ENCODE peak calls at places on chromosomes 11 and 22, in eight cellular contexts. One of them, this sample, is unnamed.

GRCh38 chr11:102608699-102609098 is 16.4 kb downstream of the MMP20 start:
- DNase-seq in aorta: no peak
- DNase-seq in AG08395: no peak
- DNase-seq in pons: no peak
- DNase-seq in left cardiac atrium: no peak
- DNase-seq in adipocyte: no peak
- DNase-seq in activated T-cell treated with anti-CD3 and anti-CD28 coated beads for 24 hours: no peak
- DNase-seq in stimulated activated CD8-positive, alpha-beta memory T cell treated with anti-CD3 and anti-CD28 coated beads, Interleukin-7, amount 100 ng/mL, for 48 hours: no peak
- DNase-seq in this sample: no peak

GRCh38 chr22:33568934-33569496 is 351.3 kb downstream of the LARGE1 start:
- DNase-seq in left cardiac atrium: no peak
- DNase-seq in pons: no peak
- DNase-seq in AG08395: no peak
- DNase-seq in activated T-cell treated with anti-CD3 and anti-CD28 coated beads for 24 hours: no peak
- DNase-seq in stimulated activated CD8-positive, alpha-beta memory T cell treated with anti-CD3 and anti-CD28 coated beads, Interleukin-7, amount 100 ng/mL, for 48 hours: no peak
- DNase-seq in aorta: no peak
- DNase-seq in adipocyte: no peak
- DNase-seq in this sample: no peak

GRCh38 chr22:40348025-40348658 is 1.8 kb downstream of the ADSL start:
- DNase-seq in aorta: peak
- DNase-seq in AG08395: peak
- DNase-seq in adipocyte: peak
- DNase-seq in stimulated activated CD8-positive, alpha-beta memory T cell treated with anti-CD3 and anti-CD28 coated beads, Interleukin-7, amount 100 ng/mL, for 48 hours: no peak
- DNase-seq in pons: peak
- DNase-seq in activated T-cell treated with anti-CD3 and anti-CD28 coated beads for 24 hours: peak
- DNase-seq in left cardiac atrium: peak
- DNase-seq in this sample: no peak

GRCh38 chr22:20774882-20775281 is 969 bp downstream of the SERPIND1 start:
- DNase-seq in stimulated activated CD8-positive, alpha-beta memory T cell treated with anti-CD3 and anti-CD28 coated beads, Interleukin-7, amount 100 ng/mL, for 48 hours: no peak
- DNase-seq in aorta: no peak
- DNase-seq in activated T-cell treated with anti-CD3 and anti-CD28 coated beads for 24 hours: no peak
- DNase-seq in AG08395: no peak
- DNase-seq in pons: no peak
- DNase-seq in left cardiac atrium: no peak
- DNase-seq in adipocyte: no peak
- DNase-seq in this sample: no peak

GRCh38 chr11:17748761-17749721 is 14.5 kb downstream of the KCNC1 start:
- DNase-seq in activated T-cell treated with anti-CD3 and anti-CD28 coated beads for 24 hours: no peak
- DNase-seq in adipocyte: no peak
- DNase-seq in left cardiac atrium: no peak
- DNase-seq in stimulated activated CD8-positive, alpha-beta memory T cell treated with anti-CD3 and anti-CD28 coated beads, Interleukin-7, amount 100 ng/mL, for 48 hours: no peak
- DNase-seq in aorta: no peak
- DNase-seq in AG08395: no peak
- DNase-seq in pons: no peak
- DNase-seq in this sample: peak

GRCh38 chr11:133476570-133477262 is 55.6 kb downstream of the OPCML start:
- DNase-seq in activated T-cell treated with anti-CD3 and anti-CD28 coated beads for 24 hours: no peak
- DNase-seq in adipocyte: no peak
- DNase-seq in AG08395: no peak
- DNase-seq in stimulated activated CD8-positive, alpha-beta memory T cell treated with anti-CD3 and anti-CD28 coated beads, Interleukin-7, amount 100 ng/mL, for 48 hours: no peak
- DNase-seq in pons: no peak
- DNase-seq in left cardiac atrium: no peak
- DNase-seq in aorta: no peak
- DNase-seq in this sample: no peak

GRCh38 chr11:119091083-119091650 is 6.5 kb downstream of the HMBS start:
- DNase-seq in pons: no peak
- DNase-seq in activated T-cell treated with anti-CD3 and anti-CD28 coated beads for 24 hours: no peak
- DNase-seq in left cardiac atrium: no peak
- DNase-seq in stimulated activated CD8-positive, alpha-beta memory T cell treated with anti-CD3 and anti-CD28 coated beads, Interleukin-7, amount 100 ng/mL, for 48 hours: no peak
- DNase-seq in aorta: no peak
- DNase-seq in AG08395: no peak
- DNase-seq in adipocyte: peak
- DNase-seq in this sample: no peak

GRCh38 chr11:35593143-35593542 is 25.1 kb upstream of the FJX1 start:
- DNase-seq in left cardiac atrium: no peak
- DNase-seq in aorta: no peak
- DNase-seq in adipocyte: peak
- DNase-seq in pons: no peak
- DNase-seq in activated T-cell treated with anti-CD3 and anti-CD28 coated beads for 24 hours: no peak
- DNase-seq in AG08395: peak
- DNase-seq in stimulated activated CD8-positive, alpha-beta memory T cell treated with anti-CD3 and anti-CD28 coated beads, Interleukin-7, amount 100 ng/mL, for 48 hours: no peak
- DNase-seq in this sample: no peak

GRCh38 chr11:65844231-65844872 is 10.6 kb downstream of the SNX32 start:
- DNase-seq in pons: no peak
- DNase-seq in AG08395: no peak
- DNase-seq in adipocyte: no peak
- DNase-seq in aorta: no peak
- DNase-seq in left cardiac atrium: no peak
- DNase-seq in activated T-cell treated with anti-CD3 and anti-CD28 coated beads for 24 hours: no peak
- DNase-seq in stimulated activated CD8-positive, alpha-beta memory T cell treated with anti-CD3 and anti-CD28 coated beads, Interleukin-7, amount 100 ng/mL, for 48 hours: no peak
- DNase-seq in this sample: no peak

GRCh38 chr11:11966826-11967668 is 41.4 kb downstream of the DKK3 start:
- DNase-seq in activated T-cell treated with anti-CD3 and anti-CD28 coated beads for 24 hours: peak
- DNase-seq in aorta: peak
- DNase-seq in adipocyte: peak
- DNase-seq in stimulated activated CD8-positive, alpha-beta memory T cell treated with anti-CD3 and anti-CD28 coated beads, Interleukin-7, amount 100 ng/mL, for 48 hours: peak
- DNase-seq in left cardiac atrium: peak
- DNase-seq in pons: peak
- DNase-seq in AG08395: peak
- DNase-seq in this sample: peak

GRCh38 chr11:78414321-78415051 is 3.1 kb downstream of the GAB2 start:
- DNase-seq in pons: peak
- DNase-seq in stimulated activated CD8-positive, alpha-beta memory T cell treated with anti-CD3 and anti-CD28 coated beads, Interleukin-7, amount 100 ng/mL, for 48 hours: no peak
- DNase-seq in aorta: no peak
- DNase-seq in AG08395: peak
- DNase-seq in adipocyte: peak
- DNase-seq in activated T-cell treated with anti-CD3 and anti-CD28 coated beads for 24 hours: no peak
- DNase-seq in left cardiac atrium: no peak
- DNase-seq in this sample: no peak

GRCh38 chr11:73379189-73379880 is 3.1 kb downstream of the RELT start:
- DNase-seq in stimulated activated CD8-positive, alpha-beta memory T cell treated with anti-CD3 and anti-CD28 coated beads, Interleukin-7, amount 100 ng/mL, for 48 hours: no peak
- DNase-seq in adipocyte: no peak
- DNase-seq in left cardiac atrium: no peak
- DNase-seq in aorta: no peak
- DNase-seq in activated T-cell treated with anti-CD3 and anti-CD28 coated beads for 24 hours: no peak
- DNase-seq in pons: no peak
- DNase-seq in AG08395: no peak
- DNase-seq in this sample: no peak

GRCh38 chr22:38572065-38572464 is 2.1 kb upstream of the DMC1 start:
- DNase-seq in left cardiac atrium: no peak
- DNase-seq in pons: peak
- DNase-seq in adipocyte: peak
- DNase-seq in aorta: no peak
- DNase-seq in activated T-cell treated with anti-CD3 and anti-CD28 coated beads for 24 hours: peak
- DNase-seq in AG08395: peak
- DNase-seq in stimulated activated CD8-positive, alpha-beta memory T cell treated with anti-CD3 and anti-CD28 coated beads, Interleukin-7, amount 100 ng/mL, for 48 hours: no peak
- DNase-seq in this sample: no peak

GRCh38 chr11:64644348-64645242 is 53.6 kb downstream of the SLC22A12 start:
- DNase-seq in adipocyte: no peak
- DNase-seq in pons: no peak
- DNase-seq in AG08395: no peak
- DNase-seq in activated T-cell treated with anti-CD3 and anti-CD28 coated beads for 24 hours: no peak
- DNase-seq in aorta: no peak
- DNase-seq in stimulated activated CD8-positive, alpha-beta memory T cell treated with anti-CD3 and anti-CD28 coated beads, Interleukin-7, amount 100 ng/mL, for 48 hours: no peak
- DNase-seq in left cardiac atrium: no peak
- DNase-seq in this sample: no peak

GRCh38 chr11:45669146-45669545 is 3.7 kb upstream of the CHST1 start:
- DNase-seq in stimulated activated CD8-positive, alpha-beta memory T cell treated with anti-CD3 and anti-CD28 coated beads, Interleukin-7, amount 100 ng/mL, for 48 hours: no peak
- DNase-seq in aorta: no peak
- DNase-seq in activated T-cell treated with anti-CD3 and anti-CD28 coated beads for 24 hours: no peak
- DNase-seq in AG08395: no peak
- DNase-seq in pons: no peak
- DNase-seq in left cardiac atrium: no peak
- DNase-seq in adipocyte: no peak
- DNase-seq in this sample: peak

GRCh38 chr11:113242767-113243397 is 71.5 kb upstream of the TTC12 start:
- DNase-seq in adipocyte: peak
- DNase-seq in stimulated activated CD8-positive, alpha-beta memory T cell treated with anti-CD3 and anti-CD28 coated beads, Interleukin-7, amount 100 ng/mL, for 48 hours: no peak
- DNase-seq in activated T-cell treated with anti-CD3 and anti-CD28 coated beads for 24 hours: no peak
- DNase-seq in left cardiac atrium: no peak
- DNase-seq in AG08395: peak
- DNase-seq in pons: peak
- DNase-seq in aorta: peak
- DNase-seq in this sample: no peak

GRCh38 chr11:17684550-17684949 is 34.8 kb upstream of the MYOD1 start:
- DNase-seq in aorta: no peak
- DNase-seq in adipocyte: no peak
- DNase-seq in activated T-cell treated with anti-CD3 and anti-CD28 coated beads for 24 hours: no peak
- DNase-seq in pons: no peak
- DNase-seq in left cardiac atrium: no peak
- DNase-seq in stimulated activated CD8-positive, alpha-beta memory T cell treated with anti-CD3 and anti-CD28 coated beads, Interleukin-7, amount 100 ng/mL, for 48 hours: no peak
- DNase-seq in AG08395: no peak
- DNase-seq in this sample: no peak

GRCh38 chr11:59562292-59562691 is 51.0 kb downstream of the OR4D9 start:
- DNase-seq in adipocyte: no peak
- DNase-seq in stimulated activated CD8-positive, alpha-beta memory T cell treated with anti-CD3 and anti-CD28 coated beads, Interleukin-7, amount 100 ng/mL, for 48 hours: no peak
- DNase-seq in AG08395: no peak
- DNase-seq in activated T-cell treated with anti-CD3 and anti-CD28 coated beads for 24 hours: no peak
- DNase-seq in aorta: no peak
- DNase-seq in pons: no peak
- DNase-seq in left cardiac atrium: no peak
- DNase-seq in this sample: no peak

GRCh38 chr11:2760196-2760871 is 60.5 kb upstream of the KCNQ1OT1 start:
- DNase-seq in left cardiac atrium: no peak
- DNase-seq in adipocyte: no peak
- DNase-seq in pons: no peak
- DNase-seq in activated T-cell treated with anti-CD3 and anti-CD28 coated beads for 24 hours: no peak
- DNase-seq in AG08395: no peak
- DNase-seq in stimulated activated CD8-positive, alpha-beta memory T cell treated with anti-CD3 and anti-CD28 coated beads, Interleukin-7, amount 100 ng/mL, for 48 hours: no peak
- DNase-seq in aorta: peak
- DNase-seq in this sample: peak

GRCh38 chr11:75365711-75366181 is 14.3 kb upstream of the ARRB1 start:
- DNase-seq in activated T-cell treated with anti-CD3 and anti-CD28 coated beads for 24 hours: no peak
- DNase-seq in stimulated activated CD8-positive, alpha-beta memory T cell treated with anti-CD3 and anti-CD28 coated beads, Interleukin-7, amount 100 ng/mL, for 48 hours: no peak
- DNase-seq in left cardiac atrium: no peak
- DNase-seq in pons: no peak
- DNase-seq in AG08395: peak
- DNase-seq in aorta: peak
- DNase-seq in adipocyte: peak
- DNase-seq in this sample: no peak

GRCh38 chr11:109933126-109933525 is 160.1 kb upstream of the ZC3H12C start:
- DNase-seq in stimulated activated CD8-positive, alpha-beta memory T cell treated with anti-CD3 and anti-CD28 coated beads, Interleukin-7, amount 100 ng/mL, for 48 hours: no peak
- DNase-seq in left cardiac atrium: no peak
- DNase-seq in activated T-cell treated with anti-CD3 and anti-CD28 coated beads for 24 hours: no peak
- DNase-seq in adipocyte: no peak
- DNase-seq in aorta: no peak
- DNase-seq in AG08395: no peak
- DNase-seq in pons: no peak
- DNase-seq in this sample: no peak

GRCh38 chr11:46528445-46529085 is 65.3 kb downstream of the AMBRA1 start:
- DNase-seq in activated T-cell treated with anti-CD3 and anti-CD28 coated beads for 24 hours: peak
- DNase-seq in adipocyte: no peak
- DNase-seq in pons: no peak
- DNase-seq in stimulated activated CD8-positive, alpha-beta memory T cell treated with anti-CD3 and anti-CD28 coated beads, Interleukin-7, amount 100 ng/mL, for 48 hours: no peak
- DNase-seq in left cardiac atrium: no peak
- DNase-seq in AG08395: no peak
- DNase-seq in aorta: no peak
- DNase-seq in this sample: no peak

GRCh38 chr11:7462706-7463105 is 22.6 kb upstream of the OLFML1 start:
- DNase-seq in adipocyte: no peak
- DNase-seq in left cardiac atrium: no peak
- DNase-seq in activated T-cell treated with anti-CD3 and anti-CD28 coated beads for 24 hours: no peak
- DNase-seq in stimulated activated CD8-positive, alpha-beta memory T cell treated with anti-CD3 and anti-CD28 coated beads, Interleukin-7, amount 100 ng/mL, for 48 hours: no peak
- DNase-seq in aorta: no peak
- DNase-seq in pons: no peak
- DNase-seq in AG08395: no peak
- DNase-seq in this sample: no peak

GRCh38 chr22:20576445-20576816 is 69.0 kb downstream of the MED15 start:
- DNase-seq in aorta: peak
- DNase-seq in adipocyte: no peak
- DNase-seq in activated T-cell treated with anti-CD3 and anti-CD28 coated beads for 24 hours: no peak
- DNase-seq in AG08395: no peak
- DNase-seq in left cardiac atrium: no peak
- DNase-seq in pons: peak
- DNase-seq in stimulated activated CD8-positive, alpha-beta memory T cell treated with anti-CD3 and anti-CD28 coated beads, Interleukin-7, amount 100 ng/mL, for 48 hours: no peak
- DNase-seq in this sample: no peak

GRCh38 chr22:30270841-30271240 is 4.2 kb upstream of the OSM start:
- DNase-seq in pons: peak
- DNase-seq in aorta: peak
- DNase-seq in stimulated activated CD8-positive, alpha-beta memory T cell treated with anti-CD3 and anti-CD28 coated beads, Interleukin-7, amount 100 ng/mL, for 48 hours: no peak
- DNase-seq in left cardiac atrium: peak
- DNase-seq in activated T-cell treated with anti-CD3 and anti-CD28 coated beads for 24 hours: no peak
- DNase-seq in adipocyte: no peak
- DNase-seq in AG08395: no peak
- DNase-seq in this sample: peak

GRCh38 chr22:49306632-49306975 is 521.1 kb downstream of the BRD1 start:
- DNase-seq in AG08395: no peak
- DNase-seq in aorta: no peak
- DNase-seq in left cardiac atrium: no peak
- DNase-seq in stimulated activated CD8-positive, alpha-beta memory T cell treated with anti-CD3 and anti-CD28 coated beads, Interleukin-7, amount 100 ng/mL, for 48 hours: no peak
- DNase-seq in activated T-cell treated with anti-CD3 and anti-CD28 coated beads for 24 hours: no peak
- DNase-seq in pons: no peak
- DNase-seq in adipocyte: no peak
- DNase-seq in this sample: peak

GRCh38 chr11:2445107-2445947 is 519 bp downstream of the KCNQ1 start:
- DNase-seq in adipocyte: no peak
- DNase-seq in AG08395: no peak
- DNase-seq in pons: no peak
- DNase-seq in activated T-cell treated with anti-CD3 and anti-CD28 coated beads for 24 hours: no peak
- DNase-seq in stimulated activated CD8-positive, alpha-beta memory T cell treated with anti-CD3 and anti-CD28 coated beads, Interleukin-7, amount 100 ng/mL, for 48 hours: no peak
- DNase-seq in aorta: peak
- DNase-seq in left cardiac atrium: no peak
- DNase-seq in this sample: no peak

GRCh38 chr11:46240861-46241260 is 36.6 kb upstream of the CREB3L1 start:
- DNase-seq in stimulated activated CD8-positive, alpha-beta memory T cell treated with anti-CD3 and anti-CD28 coated beads, Interleukin-7, amount 100 ng/mL, for 48 hours: no peak
- DNase-seq in adipocyte: peak
- DNase-seq in pons: no peak
- DNase-seq in activated T-cell treated with anti-CD3 and anti-CD28 coated beads for 24 hours: no peak
- DNase-seq in AG08395: no peak
- DNase-seq in aorta: no peak
- DNase-seq in left cardiac atrium: no peak
- DNase-seq in this sample: no peak

GRCh38 chr11:19680824-19681368 is 31.7 kb upstream of the NAV2 start:
- DNase-seq in activated T-cell treated with anti-CD3 and anti-CD28 coated beads for 24 hours: no peak
- DNase-seq in aorta: no peak
- DNase-seq in stimulated activated CD8-positive, alpha-beta memory T cell treated with anti-CD3 and anti-CD28 coated beads, Interleukin-7, amount 100 ng/mL, for 48 hours: no peak
- DNase-seq in AG08395: no peak
- DNase-seq in left cardiac atrium: no peak
- DNase-seq in adipocyte: peak
- DNase-seq in pons: no peak
- DNase-seq in this sample: no peak

GRCh38 chr11:87281496-87281895 is 243.8 kb downstream of the TMEM135 start:
- DNase-seq in activated T-cell treated with anti-CD3 and anti-CD28 coated beads for 24 hours: no peak
- DNase-seq in AG08395: peak
- DNase-seq in adipocyte: peak
- DNase-seq in left cardiac atrium: no peak
- DNase-seq in stimulated activated CD8-positive, alpha-beta memory T cell treated with anti-CD3 and anti-CD28 coated beads, Interleukin-7, amount 100 ng/mL, for 48 hours: no peak
- DNase-seq in aorta: no peak
- DNase-seq in pons: peak
- DNase-seq in this sample: no peak

GRCh38 chr11:15073361-15074205 is at the start of gene CALCB:
- DNase-seq in stimulated activated CD8-positive, alpha-beta memory T cell treated with anti-CD3 and anti-CD28 coated beads, Interleukin-7, amount 100 ng/mL, for 48 hours: no peak
- DNase-seq in adipocyte: peak
- DNase-seq in aorta: peak
- DNase-seq in left cardiac atrium: peak
- DNase-seq in AG08395: peak
- DNase-seq in activated T-cell treated with anti-CD3 and anti-CD28 coated beads for 24 hours: no peak
- DNase-seq in pons: no peak
- DNase-seq in this sample: no peak

GRCh38 chr22:27253541-27253940 is 548.0 kb downstream of the MN1 start:
- DNase-seq in adipocyte: no peak
- DNase-seq in AG08395: no peak
- DNase-seq in stimulated activated CD8-positive, alpha-beta memory T cell treated with anti-CD3 and anti-CD28 coated beads, Interleukin-7, amount 100 ng/mL, for 48 hours: no peak
- DNase-seq in activated T-cell treated with anti-CD3 and anti-CD28 coated beads for 24 hours: no peak
- DNase-seq in left cardiac atrium: no peak
- DNase-seq in pons: no peak
- DNase-seq in aorta: no peak
- DNase-seq in this sample: no peak

GRCh38 chr11:74100735-74101134 is 70.1 kb downstream of the C2CD3 start:
- DNase-seq in AG08395: no peak
- DNase-seq in adipocyte: no peak
- DNase-seq in stimulated activated CD8-positive, alpha-beta memory T cell treated with anti-CD3 and anti-CD28 coated beads, Interleukin-7, amount 100 ng/mL, for 48 hours: no peak
- DNase-seq in pons: no peak
- DNase-seq in aorta: no peak
- DNase-seq in activated T-cell treated with anti-CD3 and anti-CD28 coated beads for 24 hours: no peak
- DNase-seq in left cardiac atrium: no peak
- DNase-seq in this sample: no peak

GRCh38 chr22:36086170-36086490 is 57.5 kb upstream of the RBFOX2 start:
- DNase-seq in adipocyte: no peak
- DNase-seq in aorta: no peak
- DNase-seq in AG08395: no peak
- DNase-seq in activated T-cell treated with anti-CD3 and anti-CD28 coated beads for 24 hours: no peak
- DNase-seq in stimulated activated CD8-positive, alpha-beta memory T cell treated with anti-CD3 and anti-CD28 coated beads, Interleukin-7, amount 100 ng/mL, for 48 hours: no peak
- DNase-seq in pons: no peak
- DNase-seq in left cardiac atrium: no peak
- DNase-seq in this sample: peak

This sample was measured in sigmoid colon.